ENCODE peak calls at places on chromosomes 3 and 15, in five cellular contexts. Y, R, B, O and J are unnamed samples.
A peak's percentile ranks its signal among the peaks of the same experiment; 100 is the strongest.

GRCh38 chr15:65952425-65953053 is 83.2 kb downstream of the RAB11A start:
- DNase-seq in Y (no peak), R (peak; percentile 57), B (no peak), O (no peak), J (no peak)

GRCh38 chr15:22883196-22883595 is 44.7 kb downstream of the NIPA2 start:
- DNase-seq in Y (no peak), R (no peak), B (no peak), O (no peak), J (no peak)

GRCh38 chr3:34260266-34260990 is 462.0 kb downstream of the PDCD6IP start:
- DNase-seq in Y (no peak), R (peak; percentile 33), B (no peak), O (no peak), J (no peak)

GRCh38 chr3:160001154-160001760 is 12.6 kb downstream of the IL12A start:
- DNase-seq in Y (no peak), R (no peak), B (no peak), O (no peak), J (no peak)

GRCh38 chr15:90884719-90885431 is 571 bp downstream of the FES start:
- DNase-seq in Y (no peak), R (no peak), B (no peak), O (no peak), J (no peak)

GRCh38 chr3:192303235-192303634 is 424.1 kb downstream of the FGF12 start:
- DNase-seq in Y (no peak), R (no peak), B (no peak), O (no peak), J (no peak)

GRCh38 chr3:13189639-13190375 is 116.6 kb upstream of the IQSEC1 start:
- DNase-seq in Y (no peak), R (no peak), B (no peak), O (peak; percentile 3), J (no peak)

GRCh38 chr15:32721594-32721993 is 3.8 kb downstream of the GREM1 start:
- DNase-seq in Y (no peak), R (no peak), B (no peak), O (no peak), J (no peak)

GRCh38 chr3:53072653-53073552 is 27.0 kb upstream of the SFMBT1 start:
- DNase-seq in Y (peak; percentile 82), R (peak; percentile 64), B (peak; percentile 77), O (no peak), J (peak; percentile 86)

GRCh38 chr15:60391722-60392340 is 6.0 kb downstream of the ANXA2 start:
- DNase-seq in Y (no peak), R (no peak), B (no peak), O (no peak), J (no peak)

GRCh38 chr3:157782236-157782635 is 279.0 kb upstream of the VEPH1 start:
- DNase-seq in Y (no peak), R (no peak), B (no peak), O (no peak), J (no peak)

GRCh38 chr3:108946292-108947290 is 7.1 kb downstream of the GUCA1C start:
- DNase-seq in Y (no peak), R (no peak), B (no peak), O (no peak), J (no peak)

GRCh38 chr3:118543823-118544222 is 490.8 kb downstream of the IGSF11 start:
- DNase-seq in Y (no peak), R (no peak), B (no peak), O (no peak), J (no peak)

GRCh38 chr3:196686436-196686835 is 25.6 kb downstream of the CEP19 start:
- DNase-seq in Y (no peak), R (no peak), B (no peak), O (no peak), J (no peak)

GRCh38 chr15:63380828-63381282 is 791 bp downstream of the CA12 start:
- DNase-seq in Y (no peak), R (no peak), B (no peak), O (no peak), J (no peak)

GRCh38 chr3:128326051-128326823 is 140.5 kb downstream of the DNAJB8 start:
- DNase-seq in Y (no peak), R (no peak), B (no peak), O (no peak), J (no peak)

GRCh38 chr3:59425942-59426341 is 376.1 kb upstream of the CFAP20DC start:
- DNase-seq in Y (peak; percentile 6), R (no peak), B (peak; percentile 30), O (no peak), J (peak; percentile 44)

GRCh38 chr3:8617921-8618320 is 26.7 kb downstream of the SSUH2 start:
- DNase-seq in Y (no peak), R (no peak), B (no peak), O (no peak), J (no peak)

GRCh38 chr3:48394391-48394790 is 22.4 kb downstream of the FBXW12 start:
- DNase-seq in Y (no peak), R (no peak), B (no peak), O (no peak), J (no peak)

GRCh38 chr15:27869697-27870281 is 229.3 kb downstream of the OCA2 start:
- DNase-seq in Y (no peak), R (no peak), B (no peak), O (no peak), J (no peak)